ENCODE peak calls at places on chromosomes 16 and 17, in nine cellular contexts. One of them, this sample, is unnamed.

GRCh38 chr17:82229686-82230626 is 1.1 kb downstream of the SLC16A3 start:
- DNase-seq in foreskin fibroblast: peak
- DNase-seq in IMR-90: no peak
- DNase-seq in cardiac fibroblast: peak
- DNase-seq in fibroblast of lung: no peak
- DNase-seq in left ventricle myocardium inferior: no peak
- DNase-seq in keratinocyte: no peak
- DNase-seq in GM12865: no peak
- DNase-seq in AG04450: no peak
- DNase-seq in this sample: no peak

GRCh38 chr16:19907161-19907992 is 22.7 kb upstream of the GPRC5B start:
- DNase-seq in foreskin fibroblast: peak
- DNase-seq in IMR-90: peak
- DNase-seq in cardiac fibroblast: peak
- DNase-seq in fibroblast of lung: peak
- DNase-seq in left ventricle myocardium inferior: peak
- DNase-seq in keratinocyte: no peak
- DNase-seq in GM12865: peak
- DNase-seq in AG04450: peak
- DNase-seq in this sample: no peak

GRCh38 chr16:3577302-3577752 is at the start of gene NLRC3:
- DNase-seq in foreskin fibroblast: no peak
- DNase-seq in IMR-90: no peak
- DNase-seq in cardiac fibroblast: no peak
- DNase-seq in fibroblast of lung: no peak
- DNase-seq in left ventricle myocardium inferior: no peak
- DNase-seq in keratinocyte: no peak
- DNase-seq in GM12865: peak
- DNase-seq in AG04450: no peak
- DNase-seq in this sample: no peak

GRCh38 chr16:67278773-67279295 is 498 bp upstream of the PLEKHG4 start:
- DNase-seq in foreskin fibroblast: peak
- DNase-seq in IMR-90: no peak
- DNase-seq in cardiac fibroblast: no peak
- DNase-seq in fibroblast of lung: no peak
- DNase-seq in left ventricle myocardium inferior: no peak
- DNase-seq in keratinocyte: no peak
- DNase-seq in GM12865: peak
- DNase-seq in AG04450: no peak
- DNase-seq in this sample: no peak

GRCh38 chr17:19338031-19338990 is 24.2 kb downstream of the B9D1 start:
- DNase-seq in foreskin fibroblast: peak
- DNase-seq in IMR-90: peak
- DNase-seq in cardiac fibroblast: peak
- DNase-seq in fibroblast of lung: peak
- DNase-seq in left ventricle myocardium inferior: peak
- DNase-seq in keratinocyte: no peak
- DNase-seq in GM12865: peak
- DNase-seq in AG04450: no peak
- DNase-seq in this sample: no peak

GRCh38 chr17:78122991-78123249 is 5.6 kb downstream of the TMC6 start:
- DNase-seq in foreskin fibroblast: no peak
- DNase-seq in IMR-90: no peak
- DNase-seq in cardiac fibroblast: no peak
- DNase-seq in fibroblast of lung: no peak
- DNase-seq in left ventricle myocardium inferior: no peak
- DNase-seq in keratinocyte: no peak
- DNase-seq in GM12865: no peak
- DNase-seq in AG04450: no peak
- DNase-seq in this sample: no peak

GRCh38 chr16:50151322-50151721 is 1.8 kb upstream of the TENT4B start:
- DNase-seq in foreskin fibroblast: no peak
- DNase-seq in IMR-90: no peak
- DNase-seq in cardiac fibroblast: no peak
- DNase-seq in fibroblast of lung: no peak
- DNase-seq in left ventricle myocardium inferior: no peak
- DNase-seq in keratinocyte: no peak
- DNase-seq in GM12865: no peak
- DNase-seq in AG04450: no peak
- DNase-seq in this sample: no peak

GRCh38 chr16:80694950-80695471 is 109.4 kb downstream of the CDYL2 start:
- DNase-seq in foreskin fibroblast: no peak
- DNase-seq in IMR-90: no peak
- DNase-seq in cardiac fibroblast: peak
- DNase-seq in fibroblast of lung: peak
- DNase-seq in left ventricle myocardium inferior: no peak
- DNase-seq in keratinocyte: no peak
- DNase-seq in GM12865: peak
- DNase-seq in AG04450: no peak
- DNase-seq in this sample: no peak

GRCh38 chr16:86697715-86698114 is 119.4 kb downstream of the FOXL1 start:
- DNase-seq in foreskin fibroblast: peak
- DNase-seq in IMR-90: peak
- DNase-seq in cardiac fibroblast: no peak
- DNase-seq in fibroblast of lung: peak
- DNase-seq in left ventricle myocardium inferior: no peak
- DNase-seq in keratinocyte: no peak
- DNase-seq in GM12865: no peak
- DNase-seq in AG04450: peak
- DNase-seq in this sample: no peak

DNA sequence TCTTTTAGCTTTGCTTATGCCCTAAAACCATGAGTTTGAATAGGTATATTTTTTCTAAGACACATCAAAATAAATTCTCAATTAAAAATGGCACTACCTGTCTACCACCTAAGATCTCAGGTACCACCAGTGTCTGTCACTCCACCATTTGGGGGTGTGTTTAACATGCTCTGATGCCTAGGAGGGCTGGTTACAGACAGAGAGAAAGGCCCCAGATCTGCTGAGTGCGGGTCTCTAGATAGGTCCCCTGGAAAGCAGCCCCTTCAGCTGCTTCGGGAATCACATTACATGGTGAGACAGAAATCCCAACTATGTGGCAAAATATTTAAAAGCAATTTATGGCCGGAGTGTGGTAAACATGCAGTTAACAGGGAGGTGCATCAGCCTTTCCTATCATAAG is 653 bp upstream of the VAC14 start:
- DNase-seq in foreskin fibroblast: no peak
- DNase-seq in IMR-90: no peak
- DNase-seq in cardiac fibroblast: no peak
- DNase-seq in fibroblast of lung: no peak
- DNase-seq in left ventricle myocardium inferior: no peak
- DNase-seq in keratinocyte: no peak
- DNase-seq in GM12865: no peak
- DNase-seq in AG04450: no peak
- DNase-seq in this sample: no peak
- H3K4me3 ChIP-seq in foreskin fibroblast: no peak
- H3K4me3 ChIP-seq in IMR-90: no peak
- H3K4me3 ChIP-seq in cardiac fibroblast: no peak
- H3K4me3 ChIP-seq in fibroblast of lung: no peak
- H3K4me3 ChIP-seq in left ventricle myocardium inferior: peak
- H3K4me3 ChIP-seq in keratinocyte: peak
- H3K4me3 ChIP-seq in GM12865: no peak
- H3K4me3 ChIP-seq in AG04450: no peak
- H3K4me3 ChIP-seq in this sample: no peak

DNA sequence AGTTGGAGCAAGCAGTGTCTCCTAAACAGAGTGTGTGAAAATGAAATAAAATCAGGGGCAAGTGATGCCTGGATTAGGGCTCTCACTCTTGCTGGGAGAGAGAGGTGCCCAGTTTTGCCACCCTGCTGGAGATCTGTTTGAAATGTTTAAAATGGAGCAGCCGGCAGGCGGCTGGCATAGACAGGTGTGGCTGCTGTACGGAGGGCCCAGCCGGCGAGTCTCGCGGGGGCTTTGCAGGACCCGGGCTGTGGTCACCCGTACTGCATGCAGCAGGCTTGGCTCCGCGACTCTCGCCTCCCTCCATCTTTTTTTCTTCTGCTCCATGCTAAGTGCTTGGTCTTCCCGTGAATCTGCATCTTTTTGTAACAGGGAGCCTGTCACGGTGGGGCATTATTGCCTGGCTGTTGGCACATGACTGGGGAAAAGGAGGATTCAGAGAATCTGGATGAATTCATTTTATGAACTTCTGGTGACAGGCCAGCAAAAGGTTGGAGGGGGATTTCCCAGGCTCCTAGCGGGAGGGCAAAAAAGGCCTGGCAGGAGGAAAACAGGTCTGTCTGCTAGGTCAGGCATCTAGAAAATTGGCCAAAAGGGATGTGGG is 1.8 kb downstream of the ZNRF1 start:
- DNase-seq in foreskin fibroblast: peak
- DNase-seq in IMR-90: peak
- DNase-seq in cardiac fibroblast: peak
- DNase-seq in fibroblast of lung: peak
- DNase-seq in left ventricle myocardium inferior: no peak
- DNase-seq in keratinocyte: no peak
- DNase-seq in GM12865: no peak
- DNase-seq in AG04450: no peak
- DNase-seq in this sample: no peak
- TF ChIP-seq CTCF in foreskin fibroblast: no peak
- TF ChIP-seq CTCF in IMR-90: no peak
- TF ChIP-seq CTCF in cardiac fibroblast: no peak
- TF ChIP-seq CTCF in fibroblast of lung: no peak
- TF ChIP-seq CTCF in left ventricle myocardium inferior: no peak
- TF ChIP-seq CTCF in keratinocyte: no peak
- TF ChIP-seq CTCF in GM12865: no peak
- TF ChIP-seq CTCF in AG04450: no peak
- TF ChIP-seq CTCF in this sample: no peak

GRCh38 chr17:66405836-66406679 is 103.6 kb downstream of the PRKCA start:
- DNase-seq in foreskin fibroblast: no peak
- DNase-seq in IMR-90: no peak
- DNase-seq in cardiac fibroblast: no peak
- DNase-seq in fibroblast of lung: no peak
- DNase-seq in left ventricle myocardium inferior: no peak
- DNase-seq in keratinocyte: no peak
- DNase-seq in GM12865: no peak
- DNase-seq in AG04450: no peak
- DNase-seq in this sample: no peak

GRCh38 chr17:66403846-66404597 is 101.6 kb downstream of the PRKCA start:
- DNase-seq in foreskin fibroblast: peak
- DNase-seq in IMR-90: peak
- DNase-seq in cardiac fibroblast: peak
- DNase-seq in fibroblast of lung: no peak
- DNase-seq in left ventricle myocardium inferior: no peak
- DNase-seq in keratinocyte: no peak
- DNase-seq in GM12865: no peak
- DNase-seq in AG04450: no peak
- DNase-seq in this sample: no peak

GRCh38 chr17:66411498-66411897 is 109.1 kb downstream of the PRKCA start:
- DNase-seq in foreskin fibroblast: no peak
- DNase-seq in IMR-90: no peak
- DNase-seq in cardiac fibroblast: no peak
- DNase-seq in fibroblast of lung: peak
- DNase-seq in left ventricle myocardium inferior: no peak
- DNase-seq in keratinocyte: no peak
- DNase-seq in GM12865: peak
- DNase-seq in AG04450: no peak
- DNase-seq in this sample: no peak

GRCh38 chr17:66407864-66408263 is 105.5 kb downstream of the PRKCA start:
- DNase-seq in foreskin fibroblast: no peak
- DNase-seq in IMR-90: no peak
- DNase-seq in cardiac fibroblast: no peak
- DNase-seq in fibroblast of lung: no peak
- DNase-seq in left ventricle myocardium inferior: no peak
- DNase-seq in keratinocyte: no peak
- DNase-seq in GM12865: no peak
- DNase-seq in AG04450: no peak
- DNase-seq in this sample: no peak

DNA sequence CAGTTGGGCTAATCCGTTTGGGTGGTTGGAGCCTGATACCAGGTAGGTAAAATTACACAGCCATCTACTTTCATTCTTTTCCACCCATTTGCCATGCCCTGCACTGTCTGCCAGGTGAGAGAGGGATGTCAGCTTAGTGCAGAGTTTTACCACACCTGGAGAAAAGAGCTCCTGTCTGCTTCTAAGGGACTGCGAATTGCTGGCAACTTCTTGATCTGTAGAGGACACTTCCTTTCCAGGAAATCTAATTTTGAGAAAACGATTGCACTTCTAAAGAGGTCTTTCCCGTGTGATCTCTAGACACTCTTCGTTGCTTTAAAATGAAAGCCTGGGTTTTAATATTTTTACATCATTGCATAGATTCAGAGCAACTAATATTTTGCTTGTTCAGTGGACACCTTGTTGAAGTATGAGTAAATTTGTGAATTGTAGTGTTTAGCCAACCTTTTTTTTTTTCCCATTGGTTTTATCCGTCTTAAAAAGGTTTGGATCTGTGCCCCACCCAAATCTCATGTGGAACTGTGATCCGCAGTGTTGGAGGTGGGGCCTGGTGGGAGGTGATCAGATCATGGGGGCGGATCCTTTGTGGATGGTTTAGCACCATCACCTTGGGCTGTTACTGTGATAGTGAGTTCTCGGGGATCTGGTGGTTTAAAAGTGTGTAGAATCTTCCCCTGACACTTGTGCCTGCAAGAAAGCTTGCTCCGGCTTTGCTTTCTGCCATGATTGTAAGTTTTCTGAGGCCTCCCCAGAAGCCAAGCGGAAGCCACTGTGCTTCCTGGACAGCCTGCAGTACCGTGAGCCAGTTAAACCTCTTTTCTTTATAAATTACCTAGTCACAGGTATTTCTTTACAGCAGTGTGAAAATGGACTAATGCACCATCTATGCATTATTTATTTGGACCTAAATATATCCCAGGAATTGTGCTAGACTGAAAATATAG is 104.6 kb downstream of the PRKCA start:
- DNase-seq in foreskin fibroblast: no peak
- DNase-seq in IMR-90: no peak
- DNase-seq in cardiac fibroblast: no peak
- DNase-seq in fibroblast of lung: no peak
- DNase-seq in left ventricle myocardium inferior: no peak
- DNase-seq in keratinocyte: no peak
- DNase-seq in GM12865: no peak
- DNase-seq in AG04450: no peak
- DNase-seq in this sample: no peak
- H3K4me3 ChIP-seq in foreskin fibroblast: no peak
- H3K4me3 ChIP-seq in IMR-90: no peak
- H3K4me3 ChIP-seq in cardiac fibroblast: no peak
- H3K4me3 ChIP-seq in fibroblast of lung: no peak
- H3K4me3 ChIP-seq in left ventricle myocardium inferior: no peak
- H3K4me3 ChIP-seq in keratinocyte: peak
- H3K4me3 ChIP-seq in GM12865: no peak
- H3K4me3 ChIP-seq in AG04450: no peak
- H3K4me3 ChIP-seq in this sample: no peak

DNA sequence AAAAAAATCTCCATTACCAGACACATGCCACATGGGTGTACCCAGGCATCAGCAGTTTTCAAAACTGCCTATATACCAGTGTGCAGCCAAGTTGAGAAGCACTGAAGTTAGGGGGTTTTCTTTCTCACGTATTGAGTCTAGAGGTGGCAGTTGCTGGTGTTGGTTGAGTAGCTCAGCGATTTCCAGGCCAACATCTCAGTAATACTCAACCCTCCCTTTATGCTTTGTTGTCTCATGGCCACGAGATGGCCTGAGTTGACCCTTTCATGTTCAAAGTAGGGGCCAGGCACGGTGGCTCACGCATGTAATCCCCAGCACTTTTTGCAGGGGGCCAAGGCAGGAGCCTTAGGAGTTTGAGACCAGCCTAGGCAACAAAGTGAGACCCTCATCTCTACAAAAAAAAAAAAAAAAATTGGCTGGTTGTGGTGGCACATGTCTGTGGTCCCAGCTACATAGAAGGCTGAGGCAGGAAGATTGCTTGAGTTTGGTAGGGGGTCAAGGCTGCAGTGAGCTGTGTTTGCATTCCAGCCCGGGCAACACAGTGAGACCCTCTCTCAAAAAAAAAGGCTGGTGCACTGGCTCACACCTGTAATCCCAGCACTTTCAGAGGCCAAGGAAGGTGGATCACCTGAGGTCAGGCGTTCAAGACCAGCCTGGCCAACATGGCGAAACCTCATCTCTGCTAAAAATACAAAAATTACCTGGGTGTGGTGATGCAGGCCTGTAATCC is 10.8 kb downstream of the LRRC3C start:
- DNase-seq in foreskin fibroblast: no peak
- DNase-seq in IMR-90: no peak
- DNase-seq in cardiac fibroblast: no peak
- DNase-seq in fibroblast of lung: no peak
- DNase-seq in left ventricle myocardium inferior: no peak
- DNase-seq in keratinocyte: no peak
- DNase-seq in GM12865: peak
- DNase-seq in AG04450: no peak
- DNase-seq in this sample: no peak
- TF ChIP-seq CTCF in foreskin fibroblast: no peak
- TF ChIP-seq CTCF in IMR-90: no peak
- TF ChIP-seq CTCF in cardiac fibroblast: no peak
- TF ChIP-seq CTCF in fibroblast of lung: no peak
- TF ChIP-seq CTCF in left ventricle myocardium inferior: no peak
- TF ChIP-seq CTCF in keratinocyte: no peak
- TF ChIP-seq CTCF in GM12865: no peak
- TF ChIP-seq CTCF in AG04450: no peak
- TF ChIP-seq CTCF in this sample: no peak

This sample was measured in kidney epithelial cell.